ENCODE peak calls at places on chromosome 16, in nine cellular contexts. P is BE2C, T is GM23338, K is adrenal gland, J is heart right ventricle, V is lower lobe of right lung, L is prostate gland, C is hepatocyte, Q is H1. R is an unnamed sample.

GRCh38 chr16:50384500-50385122 is 15.8 kb upstream of the BRD7 start:
- DNase-seq in P (no peak), T (no peak), K (no peak), J (no peak), V (no peak), L (no peak), C (no peak), Q (no peak), R (no peak)

GRCh38 chr16:49717693-49718092 is 138.2 kb downstream of the ZNF423 start:
- DNase-seq in P (no peak), T (no peak), K (no peak), J (no peak), V (no peak), L (no peak), C (no peak), Q (no peak), R (no peak)

GRCh38 chr16:89616576-89617437 is 3.4 kb downstream of the DPEP1 start:
- DNase-seq in P (no peak), T (no peak), K (no peak), J (no peak), V (no peak), L (no peak), C (no peak), Q (no peak), R (no peak)

GRCh38 chr16:52861614-52862022 is 191.1 kb downstream of the CHD9NB start:
- DNase-seq in P (peak; percentile 25), T (peak; percentile 71), K (no peak), J (no peak), V (no peak), L (no peak), C (peak; percentile 63), Q (peak; percentile 51), R (no peak)

GRCh38 chr16:23534868-23535860 is 22.0 kb downstream of the EARS2 start:
- DNase-seq in P (no peak), T (no peak), K (no peak), J (no peak), V (no peak), L (no peak), C (no peak), Q (no peak), R (no peak)

GRCh38 chr16:30183961-30184429 is 593 bp downstream of the CORO1A start:
- DNase-seq in P (no peak), T (peak; percentile 16), K (peak; percentile 29), J (peak; percentile 25), V (peak; percentile 63), L (no peak), C (no peak), Q (no peak), R (peak; percentile 85)

GRCh38 chr16:17404903-17405691 is 65.7 kb downstream of the XYLT1 start:
- DNase-seq in P (no peak), T (no peak), K (peak; percentile 94), J (peak; percentile 46), V (peak; percentile 48), L (no peak), C (no peak), Q (no peak), R (peak; percentile 51)

GRCh38 chr16:14600164-14600563 is 29.9 kb downstream of the PARN start:
- DNase-seq in P (no peak), T (peak; percentile 60), K (no peak), J (no peak), V (no peak), L (no peak), C (peak; percentile 24), Q (no peak), R (no peak)

DNA sequence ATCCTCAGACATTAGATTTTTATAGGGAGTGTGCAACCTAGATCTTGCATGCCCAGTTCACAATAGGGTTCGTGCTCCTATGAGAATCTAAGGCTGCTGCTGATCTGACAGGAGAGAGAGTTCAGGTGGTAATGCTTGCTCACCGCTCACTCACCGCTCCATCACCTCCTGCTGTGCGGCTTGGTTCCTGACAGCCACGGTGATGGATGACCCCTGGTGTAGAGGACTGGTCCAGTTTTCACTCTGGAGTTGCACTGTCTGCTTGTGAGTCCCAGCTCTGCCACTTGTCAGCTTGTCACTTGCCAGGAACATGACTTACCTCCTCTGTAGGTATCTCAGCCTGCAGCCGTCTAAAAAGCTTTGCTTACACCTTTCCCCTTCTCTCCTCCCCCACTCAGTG is 214.6 kb downstream of the SNX29 start:
- DNase-seq in P (no peak), T (no peak), K (no peak), J (no peak), V (no peak), L (no peak), C (no peak), Q (no peak), R (no peak)
- TF ChIP-seq CTCF in P (no peak), T (no peak), K (no peak), J (no peak), V (no peak), L (no peak), C (no peak), Q (no peak), R (no peak)

GRCh38 chr16:66568355-66568754 is 2.1 kb downstream of the CMTM1 start:
- DNase-seq in P (no peak), T (no peak), K (no peak), J (no peak), V (no peak), L (no peak), C (no peak), Q (no peak), R (no peak)

GRCh38 chr16:66572356-66572755 is 6.1 kb downstream of the CMTM1 start:
- DNase-seq in P (no peak), T (no peak), K (no peak), J (no peak), V (no peak), L (no peak), C (no peak), Q (no peak), R (no peak)

GRCh38 chr16:66569131-66569530 is 2.9 kb downstream of the CMTM1 start:
- DNase-seq in P (no peak), T (no peak), K (no peak), J (no peak), V (no peak), L (no peak), C (no peak), Q (no peak), R (no peak)

GRCh38 chr16:66566051-66566901 is at the start of gene CMTM1:
- DNase-seq in P (no peak), T (peak; percentile 53), K (no peak), J (no peak), V (no peak), L (no peak), C (no peak), Q (peak; percentile 46), R (no peak)

DNA sequence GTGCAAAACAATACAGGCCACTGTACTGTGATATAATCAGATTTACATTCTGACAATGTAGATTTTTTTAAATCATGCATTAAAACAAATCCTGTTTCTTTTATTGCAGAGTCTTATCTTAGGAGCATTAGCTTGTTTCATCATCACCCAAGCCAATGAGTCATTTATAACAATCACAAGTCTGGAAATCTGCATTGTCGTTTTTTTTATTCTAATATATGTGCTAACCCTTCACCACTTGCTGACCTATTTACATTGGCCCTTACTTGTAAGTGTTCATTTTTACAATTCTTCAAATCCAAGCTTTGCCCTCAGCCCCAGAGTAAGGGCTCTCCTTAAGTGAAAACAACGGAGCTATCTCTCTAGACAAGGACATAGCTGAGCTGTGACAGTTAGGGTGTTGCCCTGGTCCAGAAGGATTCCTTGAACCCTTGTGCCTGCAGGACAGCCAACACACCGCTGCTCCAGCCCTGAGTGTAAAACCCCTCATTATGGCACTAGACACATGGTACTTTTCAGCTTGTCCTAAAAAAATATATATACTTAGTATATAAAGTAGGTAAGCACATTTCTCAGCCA is 3.7 kb downstream of the CMTM1 start:
- DNase-seq in P (no peak), T (no peak), K (no peak), J (no peak), V (no peak), L (no peak), C (peak; percentile 26), Q (no peak), R (no peak)
- H3K4me1 ChIP-seq in P (no peaks in the 10 kb centered on the region), T (no peaks in the 10 kb centered on the region), K (no peaks in the 10 kb centered on the region), J (no peaks in the 10 kb centered on the region), V (peaks cover 4% of the 10 kb centered on the region), L (no peaks in the 10 kb centered on the region), C (peaks cover 7% of the 10 kb centered on the region), Q (no peaks in the 10 kb centered on the region), R (peaks cover 17% of the 10 kb centered on the region)

GRCh38 chr16:67667434-67667816 is 811 bp downstream of the C16orf86 start:
- DNase-seq in P (no peak), T (no peak), K (no peak), J (no peak), V (no peak), L (no peak), C (no peak), Q (no peak), R (no peak)

GRCh38 chr16:67668495-67669157 is 2.0 kb downstream of the C16orf86 start:
- DNase-seq in P (peak; percentile 14), T (no peak), K (no peak), J (no peak), V (peak; percentile 49), L (no peak), C (no peak), Q (no peak), R (no peak)

GRCh38 chr16:67669499-67670101 is 3.0 kb downstream of the C16orf86 start:
- DNase-seq in P (no peak), T (no peak), K (no peak), J (no peak), V (peak; percentile 30), L (no peak), C (no peak), Q (no peak), R (peak; percentile 35)

GRCh38 chr16:67666538-67667433 is at the start of the genes C16orf86 and ENKD1:
- DNase-seq in P (peak; percentile 93), T (peak; percentile 93), K (peak; percentile 82), J (peak; percentile 88), V (peak; percentile 92), L (peak; percentile 75), C (peak; percentile 85), Q (peak; percentile 87), R (peak; percentile 95)

DNA sequence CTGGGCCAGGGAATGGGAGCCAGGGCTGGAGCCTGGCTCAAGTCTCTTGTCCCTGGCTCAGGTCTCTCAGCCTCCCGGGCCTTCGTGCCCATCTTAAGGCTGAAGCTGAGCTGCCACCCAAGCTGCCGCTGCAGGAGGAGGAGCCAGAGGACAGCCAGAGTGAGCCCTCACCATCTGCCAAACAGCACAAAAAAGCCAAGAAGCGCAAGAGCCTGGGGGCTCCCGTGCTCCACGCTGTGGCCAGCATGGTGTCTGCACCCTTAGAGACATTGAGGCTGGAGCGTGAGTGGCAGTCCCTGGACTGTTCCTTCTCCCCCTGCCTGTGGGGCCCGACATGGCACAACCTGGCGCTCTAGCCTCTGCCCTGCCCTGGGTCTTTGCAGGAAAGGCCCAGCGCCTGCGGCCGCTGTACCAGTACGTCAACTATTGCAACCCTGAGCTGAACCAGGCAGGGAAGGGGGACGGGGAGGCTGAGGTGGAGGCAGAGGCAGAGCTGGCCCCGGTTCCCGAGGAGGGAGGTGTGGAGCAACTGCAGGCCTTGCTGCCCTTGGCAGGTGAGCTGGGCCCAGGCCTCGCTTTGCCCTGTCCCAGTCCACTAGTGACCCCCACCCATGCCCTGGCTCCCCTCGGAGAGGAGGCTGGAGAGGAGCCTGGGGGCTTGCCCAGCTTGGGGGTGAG is 1.3 kb downstream of the C16orf86 start:
- DNase-seq in P (peak; percentile 94), T (peak; percentile 96), K (peak; percentile 94), J (peak; percentile 86), V (peak; percentile 86), L (peak; percentile 86), C (peak; percentile 93), Q (peak; percentile 82), R (peak; percentile 84)
- TF ChIP-seq CTCF in P (peak; percentile 93), T (peak; percentile 89), K (peak; percentile 97), J (peak; percentile 90), V (peak; percentile 80), L (peak; percentile 96), C (peak; percentile 74), Q (peak; percentile 96), R (peak; percentile 81)

DNA sequence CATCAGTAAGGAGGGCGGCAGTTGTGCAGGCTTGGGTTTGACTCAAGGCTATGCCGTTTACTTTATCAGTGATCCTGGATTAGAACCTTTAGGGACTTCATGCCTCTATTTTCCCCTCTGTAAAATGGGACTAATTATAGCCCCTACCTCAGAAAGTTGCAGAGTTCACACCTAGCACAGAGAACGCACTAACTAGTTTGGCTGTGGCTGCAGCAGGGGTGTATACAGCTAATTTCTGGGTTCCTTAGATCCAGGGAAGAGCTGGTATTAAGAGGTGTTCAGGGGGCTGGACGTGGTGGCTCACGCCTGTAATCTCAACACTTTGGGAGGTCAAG is 267.3 kb downstream of the CPPED1 start:
- DNase-seq in P (no peak), T (no peak), K (no peak), J (no peak), V (no peak), L (no peak), C (no peak), Q (no peak), R (no peak)
- H3K4me1 ChIP-seq in P (no peaks in the 10 kb centered on the region), T (no peaks in the 10 kb centered on the region), K (no peaks in the 10 kb centered on the region), J (no peaks in the 10 kb centered on the region), V (peaks cover 4% of the 10 kb centered on the region), L (no peaks in the 10 kb centered on the region), C (peaks cover 8% of the 10 kb centered on the region), Q (peaks cover 3% of the 10 kb centered on the region), R (no peaks in the 10 kb centered on the region)

R was measured in left lung.